ENCODE peak calls at places on chromosomes 7 and 10, in six cellular contexts. One of them, this sample, is unnamed.
A peak's percentile ranks its signal among the peaks of the same experiment; 100 is the strongest.

GRCh38 chr10:107425844-107426553 is 261.5 kb upstream of the SORCS1 start:
- DNase-seq in A549: no peak
- DNase-seq in GM12878: no peak
- DNase-seq in HepG2: no peak
- DNase-seq in endothelial cell of umbilical vein: no peak
- DNase-seq in K562: no peak
- DNase-seq in this sample: no peak

GRCh38 chr10:3014968-3015367 is 52.4 kb upstream of the PFKP start:
- DNase-seq in A549: no peak
- DNase-seq in GM12878: no peak
- DNase-seq in HepG2: no peak
- DNase-seq in endothelial cell of umbilical vein: no peak
- DNase-seq in K562: no peak
- DNase-seq in this sample: no peak

GRCh38 chr7:82704121-82704520 is 260.5 kb upstream of the CACNA2D1 start:
- DNase-seq in A549: no peak
- DNase-seq in GM12878: no peak
- DNase-seq in HepG2: no peak
- DNase-seq in endothelial cell of umbilical vein: no peak
- DNase-seq in K562: no peak
- DNase-seq in this sample: no peak

GRCh38 chr10:17590969-17591645 is 26.1 kb downstream of the HACD1 start:
- DNase-seq in A549: no peak
- DNase-seq in GM12878: no peak
- DNase-seq in HepG2: no peak
- DNase-seq in endothelial cell of umbilical vein: no peak
- DNase-seq in K562: no peak
- DNase-seq in this sample: no peak

GRCh38 chr10:130185591-130185990 is 49.4 kb downstream of the GLRX3 start:
- DNase-seq in A549: no peak
- DNase-seq in GM12878: no peak
- DNase-seq in HepG2: no peak
- DNase-seq in endothelial cell of umbilical vein: no peak
- DNase-seq in K562: no peak
- DNase-seq in this sample: no peak

GRCh38 chr7:3042861-3043489 is 692 bp downstream of the CARD11 start:
- DNase-seq in A549: no peak
- DNase-seq in GM12878: no peak
- DNase-seq in HepG2: no peak
- DNase-seq in endothelial cell of umbilical vein: no peak
- DNase-seq in K562: peak; percentile 71
- DNase-seq in this sample: no peak

GRCh38 chr7:155459867-155460461 is 2.0 kb downstream of the EN2 start:
- DNase-seq in A549: no peak
- DNase-seq in GM12878: no peak
- DNase-seq in HepG2: no peak
- DNase-seq in endothelial cell of umbilical vein: no peak
- DNase-seq in K562: no peak
- DNase-seq in this sample: no peak

GRCh38 chr7:68684246-68684850 is 913.9 kb upstream of the AUTS2 start:
- DNase-seq in A549: peak; percentile 24
- DNase-seq in GM12878: no peak
- DNase-seq in HepG2: no peak
- DNase-seq in endothelial cell of umbilical vein: no peak
- DNase-seq in K562: no peak
- DNase-seq in this sample: no peak

GRCh38 chr7:151013728-151014497 is 10.4 kb downstream of the ATG9B start:
- DNase-seq in A549: no peak
- DNase-seq in GM12878: peak; percentile 17
- DNase-seq in HepG2: no peak
- DNase-seq in endothelial cell of umbilical vein: no peak
- DNase-seq in K562: peak; percentile 57
- DNase-seq in this sample: peak; percentile 60

DNA sequence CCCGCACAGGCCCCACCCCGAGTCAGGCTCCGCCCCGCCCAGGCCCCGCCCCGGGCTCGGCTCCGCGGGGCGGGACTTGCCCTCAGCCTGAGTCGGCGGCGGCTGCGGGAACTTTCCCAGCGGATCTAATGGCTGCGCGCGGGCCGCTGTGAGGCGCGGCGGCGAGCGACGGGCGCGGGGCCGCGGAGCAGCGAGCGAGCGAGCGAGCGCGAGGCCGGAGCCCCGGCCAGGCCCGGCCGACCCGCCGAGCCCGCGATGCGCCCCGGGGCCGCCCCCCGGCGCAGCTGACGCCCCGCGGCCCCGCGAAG is at the start of gene INPP5A:
- DNase-seq in A549: no peak
- DNase-seq in GM12878: no peak
- DNase-seq in HepG2: no peak
- DNase-seq in endothelial cell of umbilical vein: no peak
- DNase-seq in K562: no peak
- DNase-seq in this sample: no peak
- H3K4me3 ChIP-seq in A549: peak within 1 kb of the TSS; percentile 79
- H3K4me3 ChIP-seq in GM12878: peak within 1 kb of the TSS; percentile 78
- H3K4me3 ChIP-seq in HepG2: peak within 1 kb of the TSS; percentile 83
- H3K4me3 ChIP-seq in endothelial cell of umbilical vein: peak within 1 kb of the TSS; percentile 74
- H3K4me3 ChIP-seq in K562: peak within 1 kb of the TSS; percentile 54
- H3K4me3 ChIP-seq in this sample: peak within 1 kb of the TSS; percentile 92

DNA sequence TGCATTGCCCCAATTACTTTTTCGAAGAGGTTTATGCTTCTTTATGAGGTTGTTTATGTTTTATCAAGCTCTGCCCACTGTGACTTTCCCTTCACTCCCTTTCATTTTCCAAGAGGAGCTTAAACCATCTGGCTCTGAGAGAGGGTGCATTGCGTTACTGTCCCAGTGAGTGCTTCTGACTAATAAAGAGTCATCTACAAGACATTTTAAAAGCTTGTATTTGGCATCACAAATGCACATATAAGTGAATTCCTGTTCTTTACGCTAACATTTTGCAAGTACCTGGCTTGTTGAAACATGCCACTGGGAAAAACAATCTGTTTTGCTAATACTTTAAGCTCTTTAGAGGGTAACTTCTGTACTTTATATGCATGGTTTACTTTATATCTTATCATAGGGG is 534.6 kb upstream of the POM121L12 start:
- DNase-seq in A549: no peak
- DNase-seq in GM12878: no peak
- DNase-seq in HepG2: no peak
- DNase-seq in endothelial cell of umbilical vein: peak; percentile 76
- DNase-seq in K562: no peak
- DNase-seq in this sample: no peak
- TF ChIP-seq MYC in A549: no peak
- TF ChIP-seq MYC in GM12878: no peak
- TF ChIP-seq MYC in HepG2: no peak
- TF ChIP-seq MYC in endothelial cell of umbilical vein: no peak
- TF ChIP-seq MYC in K562: no peak
- TF ChIP-seq MYC in this sample: no peak

GRCh38 chr10:82037076-82037475 is 162.1 kb downstream of the NRG3 start:
- DNase-seq in A549: no peak
- DNase-seq in GM12878: no peak
- DNase-seq in HepG2: no peak
- DNase-seq in endothelial cell of umbilical vein: no peak
- DNase-seq in K562: no peak
- DNase-seq in this sample: no peak

GRCh38 chr10:82038587-82038986 is 163.6 kb downstream of the NRG3 start:
- DNase-seq in A549: no peak
- DNase-seq in GM12878: no peak
- DNase-seq in HepG2: no peak
- DNase-seq in endothelial cell of umbilical vein: no peak
- DNase-seq in K562: no peak
- DNase-seq in this sample: no peak

DNA sequence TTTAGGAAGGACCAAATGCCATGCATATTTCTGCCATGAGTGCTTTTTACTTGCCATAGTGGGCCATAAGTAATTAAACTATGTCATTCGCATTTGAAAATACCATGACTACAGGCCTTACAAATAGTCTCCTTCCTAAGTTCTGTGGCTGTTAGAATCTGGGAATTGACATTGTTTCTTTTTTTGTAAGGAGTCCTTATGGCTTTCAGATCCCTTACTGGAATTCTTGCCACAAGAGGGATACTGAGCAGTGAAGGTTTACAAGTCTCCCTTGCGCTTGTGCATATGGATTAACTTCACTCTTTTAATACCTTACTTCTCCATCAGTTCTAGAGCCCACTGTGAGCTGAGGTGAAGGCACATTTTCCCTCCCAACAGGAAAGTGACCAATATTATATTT is 166.0 kb downstream of the NRG3 start:
- DNase-seq in A549: no peak
- DNase-seq in GM12878: no peak
- DNase-seq in HepG2: no peak
- DNase-seq in endothelial cell of umbilical vein: no peak
- DNase-seq in K562: no peak
- DNase-seq in this sample: no peak
- TF ChIP-seq CTCF in A549: no peak
- TF ChIP-seq CTCF in GM12878: no peak
- TF ChIP-seq CTCF in HepG2: no peak
- TF ChIP-seq CTCF in endothelial cell of umbilical vein: no peak
- TF ChIP-seq CTCF in K562: no peak
- TF ChIP-seq CTCF in this sample: no peak

GRCh38 chr10:48656928-48657327 is 27.7 kb upstream of the WDFY4 start:
- DNase-seq in A549: no peak
- DNase-seq in GM12878: no peak
- DNase-seq in HepG2: no peak
- DNase-seq in endothelial cell of umbilical vein: no peak
- DNase-seq in K562: no peak
- DNase-seq in this sample: no peak
- H3K4me3 ChIP-seq in A549: peak overlapping the region; percentile 56
- H3K4me3 ChIP-seq in GM12878: peak overlapping the region; percentile 68
- H3K4me3 ChIP-seq in HepG2: no peak overlapping the region
- H3K4me3 ChIP-seq in endothelial cell of umbilical vein: no peak overlapping the region
- H3K4me3 ChIP-seq in K562: peak overlapping the region; percentile 45
- H3K4me3 ChIP-seq in this sample: peak overlapping the region; percentile 58

GRCh38 chr7:106063692-106064091 is 48.4 kb downstream of the SYPL1 start:
- DNase-seq in A549: no peak
- DNase-seq in GM12878: no peak
- DNase-seq in HepG2: no peak
- DNase-seq in endothelial cell of umbilical vein: no peak
- DNase-seq in K562: no peak
- DNase-seq in this sample: no peak

GRCh38 chr7:106065560-106066500 is 46.3 kb downstream of the SYPL1 start:
- DNase-seq in A549: no peak
- DNase-seq in GM12878: no peak
- DNase-seq in HepG2: peak; percentile 33
- DNase-seq in endothelial cell of umbilical vein: no peak
- DNase-seq in K562: no peak
- DNase-seq in this sample: no peak

GRCh38 chr7:106063039-106063438 is 49.1 kb downstream of the SYPL1 start:
- DNase-seq in A549: no peak
- DNase-seq in GM12878: no peak
- DNase-seq in HepG2: no peak
- DNase-seq in endothelial cell of umbilical vein: no peak
- DNase-seq in K562: no peak
- DNase-seq in this sample: no peak

GRCh38 chr7:106064836-106065559 is 47.1 kb downstream of the SYPL1 start:
- DNase-seq in A549: peak; percentile 85
- DNase-seq in GM12878: no peak
- DNase-seq in HepG2: peak; percentile 78
- DNase-seq in endothelial cell of umbilical vein: peak; percentile 88
- DNase-seq in K562: peak; percentile 44
- DNase-seq in this sample: peak; percentile 47

DNA sequence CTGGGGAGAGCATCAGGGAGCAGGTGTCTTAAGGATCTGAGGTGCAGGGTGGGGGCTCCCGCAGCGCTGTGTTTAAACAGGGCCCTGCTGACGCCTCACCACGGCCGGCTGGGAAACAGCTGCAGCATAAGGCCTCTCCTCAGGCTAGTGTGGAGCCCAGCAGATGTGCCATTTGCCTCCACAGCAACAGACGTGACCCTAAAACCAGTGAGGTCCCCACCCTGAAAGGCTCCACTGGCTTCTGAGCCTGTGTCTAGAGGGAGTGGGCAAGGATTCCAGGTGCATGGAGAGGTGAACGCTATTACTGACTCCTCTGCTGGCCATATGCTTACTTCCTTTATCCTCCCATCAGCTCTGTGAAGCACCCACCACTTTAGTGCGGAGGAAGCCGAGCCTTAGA is 47.8 kb downstream of the SYPL1 start:
- DNase-seq in A549: no peak
- DNase-seq in GM12878: no peak
- DNase-seq in HepG2: no peak
- DNase-seq in endothelial cell of umbilical vein: no peak
- DNase-seq in K562: no peak
- DNase-seq in this sample: no peak
- TF ChIP-seq MYC in A549: no peak
- TF ChIP-seq MYC in GM12878: no peak
- TF ChIP-seq MYC in HepG2: no peak
- TF ChIP-seq MYC in endothelial cell of umbilical vein: no peak
- TF ChIP-seq MYC in K562: no peak
- TF ChIP-seq MYC in this sample: no peak

GRCh38 chr10:797179-797578 is 107.7 kb upstream of the DIP2C start:
- DNase-seq in A549: no peak
- DNase-seq in GM12878: no peak
- DNase-seq in HepG2: no peak
- DNase-seq in endothelial cell of umbilical vein: no peak
- DNase-seq in K562: no peak
- DNase-seq in this sample: no peak

GRCh38 chr10:792083-792791 is 102.8 kb upstream of the DIP2C start:
- DNase-seq in A549: no peak
- DNase-seq in GM12878: no peak
- DNase-seq in HepG2: no peak
- DNase-seq in endothelial cell of umbilical vein: no peak
- DNase-seq in K562: no peak
- DNase-seq in this sample: no peak

GRCh38 chr10:792792-793100 is 103.3 kb upstream of the DIP2C start:
- DNase-seq in A549: no peak
- DNase-seq in GM12878: no peak
- DNase-seq in HepG2: no peak
- DNase-seq in endothelial cell of umbilical vein: no peak
- DNase-seq in K562: no peak
- DNase-seq in this sample: no peak

GRCh38 chr10:796233-796632 is 106.8 kb upstream of the DIP2C start:
- DNase-seq in A549: no peak
- DNase-seq in GM12878: no peak
- DNase-seq in HepG2: no peak
- DNase-seq in endothelial cell of umbilical vein: no peak
- DNase-seq in K562: no peak
- DNase-seq in this sample: no peak

GRCh38 chr10:794382-794956 is 105.0 kb upstream of the DIP2C start:
- DNase-seq in A549: no peak
- DNase-seq in GM12878: no peak
- DNase-seq in HepG2: peak; percentile 57
- DNase-seq in endothelial cell of umbilical vein: no peak
- DNase-seq in K562: no peak
- DNase-seq in this sample: peak; percentile 42
- TF ChIP-seq CTCF in A549: no peak
- TF ChIP-seq CTCF in GM12878: peak; percentile 28
- TF ChIP-seq CTCF in HepG2: peak; percentile 81
- TF ChIP-seq CTCF in endothelial cell of umbilical vein: no peak
- TF ChIP-seq CTCF in K562: no peak
- TF ChIP-seq CTCF in this sample: peak; percentile 43

DNA sequence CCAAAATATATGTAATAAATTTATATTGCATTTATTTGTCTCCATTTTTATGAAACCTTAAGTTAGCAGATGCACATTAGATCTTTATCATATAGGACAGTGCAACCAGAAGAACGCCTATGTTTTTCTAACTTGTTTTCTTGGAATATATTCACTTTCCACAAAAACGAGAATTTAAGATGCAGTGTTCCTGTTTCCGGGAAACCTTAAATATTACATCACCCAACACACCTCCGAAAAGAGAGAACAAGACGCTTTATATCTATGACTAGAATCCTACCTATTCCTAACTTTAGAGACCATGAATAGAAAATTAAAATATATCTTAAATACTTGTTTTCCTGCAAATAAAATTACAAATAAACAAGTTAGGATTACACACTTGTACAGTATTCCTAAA is 1.9 kb downstream of the EZH2 start:
- DNase-seq in A549: no peak
- DNase-seq in GM12878: no peak
- DNase-seq in HepG2: no peak
- DNase-seq in endothelial cell of umbilical vein: no peak
- DNase-seq in K562: no peak
- DNase-seq in this sample: no peak
- H3K4me3 ChIP-seq in A549: peak overlapping the region; percentile 90
- H3K4me3 ChIP-seq in GM12878: peak overlapping the region; percentile 84
- H3K4me3 ChIP-seq in HepG2: peak overlapping the region; percentile 98
- H3K4me3 ChIP-seq in endothelial cell of umbilical vein: peak overlapping the region; percentile 97
- H3K4me3 ChIP-seq in K562: peak overlapping the region; percentile 96
- H3K4me3 ChIP-seq in this sample: peak overlapping the region; percentile 88